ENCODE peak calls at places on chromosomes 12 and 14, in ten cellular contexts. Z, W, M, V, J, U, A, S, I and Q are unnamed samples.
A peak's percentile ranks its signal among the peaks of the same experiment; 100 is the strongest.

GRCh38 chr14:77985235-77985634 is 184.9 kb upstream of the NRXN3 start:
- DNase-seq in Z (no peak), W (no peak), M (peak; percentile 4), V (no peak), J (no peak), U (no peak), A (peak; percentile 40), S (no peak), I (no peak), Q (peak; percentile 43)

GRCh38 chr12:727321-727720 is 25.1 kb upstream of the WNK1 start:
- DNase-seq in Z (no peak), W (no peak), M (no peak), V (peak; percentile 52), J (no peak), U (no peak), A (peak; percentile 16), S (no peak), I (no peak), Q (no peak)

GRCh38 chr14:71687115-71687836 is 245.0 kb upstream of the RGS6 start:
- DNase-seq in Z (no peak), W (no peak), M (peak; percentile 29), V (no peak), J (no peak), U (no peak), A (no peak), S (no peak), I (no peak), Q (no peak)

GRCh38 chr14:39398382-39398781 is 33.9 kb downstream of the FBXO33 start:
- DNase-seq in Z (no peak), W (no peak), M (no peak), V (no peak), J (no peak), U (no peak), A (no peak), S (no peak), I (no peak), Q (no peak)

GRCh38 chr12:71456316-71456715 is 16.7 kb downstream of the LGR5 start:
- DNase-seq in Z (no peak), W (no peak), M (no peak), V (no peak), J (no peak), U (no peak), A (no peak), S (peak; percentile 48), I (no peak), Q (no peak)

GRCh38 chr12:645563-646071 is 17.6 kb downstream of the NINJ2 start:
- DNase-seq in Z (no peak), W (no peak), M (peak; percentile 63), V (peak; percentile 80), J (no peak), U (no peak), A (peak; percentile 74), S (no peak), I (no peak), Q (no peak)

GRCh38 chr12:112532106-112532505 is 113.4 kb downstream of the PTPN11 start:
- DNase-seq in Z (no peak), W (no peak), M (no peak), V (no peak), J (no peak), U (no peak), A (no peak), S (no peak), I (no peak), Q (no peak)

GRCh38 chr12:124884587-124885438 is 21.1 kb upstream of the SCARB1 start:
- DNase-seq in Z (no peak), W (no peak), M (no peak), V (no peak), J (no peak), U (no peak), A (no peak), S (peak; percentile 97), I (no peak), Q (no peak)

GRCh38 chr12:97312570-97313135 is 150.0 kb upstream of the RMST start:
- DNase-seq in Z (no peak), W (no peak), M (no peak), V (no peak), J (no peak), U (no peak), A (no peak), S (peak; percentile 17), I (no peak), Q (no peak)

GRCh38 chr12:29709056-29709455 is 74.7 kb downstream of the TMTC1 start:
- DNase-seq in Z (no peak), W (no peak), M (no peak), V (no peak), J (no peak), U (no peak), A (no peak), S (no peak), I (no peak), Q (no peak)

GRCh38 chr14:48382961-48383360 is 707.6 kb upstream of the MDGA2 start:
- DNase-seq in Z (no peak), W (no peak), M (no peak), V (no peak), J (no peak), U (no peak), A (no peak), S (no peak), I (no peak), Q (no peak)